ENCODE peak calls at places on chromosomes 3 and 15, in nine cellular contexts. L is breast epithelium, X is thoracic aorta, S is AG10803, M is endothelial cell of umbilical vein, J is fibroblast of lung, H is psoas muscle, F is Caco-2, W is left ventricle myocardium inferior. O is an unnamed sample.

GRCh38 chr3:150613709-150614480 is 10.8 kb downstream of the SELENOT start:
- DNase-seq in L (no peak), X (no peak), S (no peak), M (peak), J (no peak), H (no peak), F (no peak), W (no peak), O (no peak)

GRCh38 chr3:31132132-31132769 is 237.8 kb upstream of the GADL1 start:
- DNase-seq in L (no peak), X (no peak), S (peak), M (peak), J (peak), H (no peak), F (no peak), W (no peak), O (peak)

GRCh38 chr3:42653560-42654330 is at the start of gene ZBTB47:
- DNase-seq in L (no peak), X (no peak), S (peak), M (peak), J (peak), H (peak), F (no peak), W (peak), O (no peak)

GRCh38 chr3:52341123-52341522 is 25.0 kb downstream of the DNAH1 start:
- DNase-seq in L (no peak), X (no peak), S (no peak), M (no peak), J (no peak), H (no peak), F (no peak), W (no peak), O (no peak)

GRCh38 chr3:189392969-189393368 is 221.2 kb downstream of the TPRG1 start:
- DNase-seq in L (no peak), X (no peak), S (no peak), M (no peak), J (no peak), H (no peak), F (peak), W (no peak), O (no peak)

GRCh38 chr3:150377601-150378466 is 30.3 kb upstream of the TSC22D2 start:
- DNase-seq in L (no peak), X (no peak), S (no peak), M (no peak), J (no peak), H (no peak), F (no peak), W (no peak), O (no peak)

GRCh38 chr15:74724570-74725240 is 623 bp downstream of the CYP1A1 start:
- DNase-seq in L (no peak), X (no peak), S (no peak), M (no peak), J (no peak), H (no peak), F (no peak), W (no peak), O (no peak)

GRCh38 chr15:50979041-50979440 is 70.6 kb downstream of the AP4E1 start:
- DNase-seq in L (no peak), X (no peak), S (peak), M (no peak), J (no peak), H (no peak), F (no peak), W (no peak), O (no peak)

GRCh38 chr15:72116680-72117447 is 1.1 kb downstream of the MYO9A start:
- DNase-seq in L (peak), X (peak), S (peak), M (peak), J (peak), H (peak), F (peak), W (peak), O (no peak)

GRCh38 chr3:71104586-71104985 is 478.9 kb downstream of the FOXP1 start:
- DNase-seq in L (no peak), X (no peak), S (no peak), M (peak), J (no peak), H (no peak), F (no peak), W (no peak), O (no peak)

GRCh38 chr15:69380100-69380725 is 33.9 kb upstream of the KIF23 start:
- DNase-seq in L (no peak), X (no peak), S (peak), M (no peak), J (peak), H (no peak), F (no peak), W (no peak), O (no peak)

GRCh38 chr3:42600958-42601675 is 631 bp downstream of the NKTR start:
- DNase-seq in L (peak), X (peak), S (peak), M (peak), J (peak), H (peak), F (peak), W (peak), O (peak)

GRCh38 chr3:152260026-152260425 is 8.7 kb upstream of the MBNL1 start:
- DNase-seq in L (no peak), X (no peak), S (no peak), M (no peak), J (no peak), H (no peak), F (no peak), W (no peak), O (no peak)

GRCh38 chr15:69493406-69493805 is 40.8 kb downstream of the RPLP1 start:
- DNase-seq in L (no peak), X (no peak), S (no peak), M (no peak), J (no peak), H (no peak), F (no peak), W (no peak), O (no peak)

GRCh38 chr15:30984542-30984941 is 6.9 kb downstream of the MTMR10 start:
- DNase-seq in L (no peak), X (no peak), S (no peak), M (peak), J (no peak), H (no peak), F (no peak), W (no peak), O (no peak)

GRCh38 chr15:74007820-74008371 is 13.4 kb downstream of the PML start:
- DNase-seq in L (no peak), X (no peak), S (no peak), M (no peak), J (no peak), H (no peak), F (no peak), W (no peak), O (no peak)

GRCh38 chr3:55091381-55092225 is 163.7 kb upstream of the LRTM1 start:
- DNase-seq in L (no peak), X (no peak), S (peak), M (no peak), J (peak), H (no peak), F (no peak), W (no peak), O (peak)

GRCh38 chr15:35444557-35445204 is 101.3 kb downstream of the DPH6 start:
- DNase-seq in L (no peak), X (no peak), S (peak), M (peak), J (peak), H (no peak), F (no peak), W (no peak), O (no peak)

GRCh38 chr15:33675246-33675645 is 293.1 kb upstream of the CHRM5 start:
- DNase-seq in L (no peak), X (no peak), S (peak), M (peak), J (peak), H (no peak), F (no peak), W (no peak), O (no peak)
- TF ChIP-seq CTCF in L (no peak), X (no peak), S (peak), M (peak), J (peak), H (peak), F (no peak), W (peak), O (no peak)

GRCh38 chr3:85808750-85809149 is 850.0 kb downstream of the CADM2 start:
- DNase-seq in L (no peak), X (no peak), S (no peak), M (no peak), J (no peak), H (no peak), F (no peak), W (no peak), O (no peak)
- H3K4me3 ChIP-seq in L (no peak), X (no peak), S (no peak), M (no peak), J (no peak), H (no peak), F (no peak), W (no peak), O (no peak)

DNA sequence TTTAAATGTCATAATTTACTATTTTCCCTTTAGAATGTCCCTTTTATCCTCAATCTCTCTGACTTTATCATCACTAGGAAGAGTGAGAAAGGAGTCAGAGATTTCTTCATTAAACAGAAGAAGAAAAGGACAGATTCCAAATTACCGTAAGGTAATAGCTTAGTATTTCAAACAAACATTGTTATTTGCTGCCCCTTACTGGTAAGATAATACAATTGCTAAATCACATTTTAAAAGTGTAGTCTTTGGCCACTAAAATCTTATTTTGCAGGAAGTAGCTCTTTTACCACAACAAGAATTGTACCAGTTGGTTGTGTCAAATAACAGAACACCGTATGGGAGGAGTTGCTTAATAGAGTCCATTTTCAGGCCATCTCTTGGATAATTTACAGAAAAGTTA is 53.7 kb downstream of the CGGBP1 start:
- DNase-seq in L (no peak), X (no peak), S (peak), M (peak), J (peak), H (no peak), F (no peak), W (no peak), O (no peak)
- TF ChIP-seq CTCF in L (no peak), X (peak), S (peak), M (peak), J (peak), H (no peak), F (no peak), W (peak), O (peak)

DNA sequence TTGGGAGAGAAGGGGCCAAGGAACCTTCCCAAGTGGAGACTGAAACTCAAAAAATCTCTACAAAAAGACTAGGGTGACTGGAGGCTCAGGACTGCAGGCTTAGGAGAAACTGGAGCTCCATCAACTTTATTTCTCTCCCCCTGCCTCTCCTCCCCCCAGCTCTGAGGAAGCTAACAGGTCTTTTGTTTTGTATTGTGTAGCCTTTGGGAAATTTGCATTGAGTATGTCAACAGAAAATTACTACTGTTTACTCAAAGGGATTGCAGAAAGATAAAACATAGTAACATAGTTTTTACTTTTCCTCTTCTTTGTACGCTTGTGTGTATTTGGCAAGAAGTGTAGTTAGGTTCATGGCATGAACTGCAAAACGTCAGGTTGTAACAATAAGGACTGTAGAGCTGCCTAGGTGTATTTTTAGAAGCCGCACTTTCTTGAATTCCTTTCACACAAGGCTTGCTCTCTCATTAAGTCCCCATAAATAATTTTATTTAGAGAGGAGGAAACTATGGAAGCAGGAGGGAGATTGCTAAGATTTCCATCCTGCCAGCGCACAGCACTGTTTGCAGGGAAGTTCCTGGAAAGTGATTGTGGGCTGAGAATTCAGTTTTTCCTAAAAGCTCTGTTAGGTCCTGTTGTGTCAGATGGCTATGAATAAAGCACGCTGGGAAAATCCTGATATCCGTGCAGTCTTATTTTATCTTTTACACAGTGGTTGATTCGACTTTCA is 21.1 kb upstream of the SATB1 start:
- DNase-seq in L (no peak), X (no peak), S (no peak), M (no peak), J (no peak), H (no peak), F (no peak), W (no peak), O (no peak)
- H3K4me3 ChIP-seq in L (no peak), X (peak), S (no peak), M (no peak), J (no peak), H (no peak), F (peak), W (peak), O (no peak)

O was measured in AG09309.